ENCODE peak calls at places on chromosomes 5 and 9, in seven cellular contexts. One of them, this sample, is unnamed.

GRCh38 chr9:126533911-126534300 is 79.8 kb upstream of the LMX1B start:
- DNase-seq in lower lobe of right lung: peak
- DNase-seq in AG04449: no peak
- DNase-seq in fibroblast of pulmonary artery: no peak
- DNase-seq in mucosa of descending colon: no peak
- DNase-seq in foreskin fibroblast: no peak
- DNase-seq in GM12878: no peak
- DNase-seq in this sample: no peak

GRCh38 chr9:91431485-91431884 is 7.9 kb upstream of the NFIL3 start:
- DNase-seq in lower lobe of right lung: no peak
- DNase-seq in foreskin fibroblast: no peak
- DNase-seq in fibroblast of pulmonary artery: no peak
- DNase-seq in AG04449: no peak
- DNase-seq in GM12878: no peak
- DNase-seq in mucosa of descending colon: no peak
- DNase-seq in this sample: no peak

GRCh38 chr9:12718482-12719026 is 25.4 kb downstream of the TYRP1 start:
- DNase-seq in mucosa of descending colon: no peak
- DNase-seq in fibroblast of pulmonary artery: peak
- DNase-seq in AG04449: peak
- DNase-seq in lower lobe of right lung: no peak
- DNase-seq in GM12878: no peak
- DNase-seq in foreskin fibroblast: peak
- DNase-seq in this sample: no peak

GRCh38 chr5:155189981-155190380 is 176.4 kb downstream of the KIF4B start:
- DNase-seq in mucosa of descending colon: no peak
- DNase-seq in fibroblast of pulmonary artery: no peak
- DNase-seq in foreskin fibroblast: no peak
- DNase-seq in AG04449: no peak
- DNase-seq in GM12878: no peak
- DNase-seq in lower lobe of right lung: no peak
- DNase-seq in this sample: no peak

GRCh38 chr9:16335788-16336580 is 534.5 kb downstream of the BNC2 start:
- DNase-seq in fibroblast of pulmonary artery: peak
- DNase-seq in AG04449: peak
- DNase-seq in lower lobe of right lung: no peak
- DNase-seq in foreskin fibroblast: peak
- DNase-seq in mucosa of descending colon: no peak
- DNase-seq in GM12878: no peak
- DNase-seq in this sample: peak

GRCh38 chr9:94084314-94084713 is at the start of gene PTPDC1:
- DNase-seq in mucosa of descending colon: no peak
- DNase-seq in foreskin fibroblast: peak
- DNase-seq in lower lobe of right lung: no peak
- DNase-seq in fibroblast of pulmonary artery: peak
- DNase-seq in GM12878: no peak
- DNase-seq in AG04449: peak
- DNase-seq in this sample: no peak

GRCh38 chr9:111715471-111715870 is 54.1 kb downstream of the GNG10 start:
- DNase-seq in GM12878: no peak
- DNase-seq in lower lobe of right lung: no peak
- DNase-seq in AG04449: no peak
- DNase-seq in mucosa of descending colon: no peak
- DNase-seq in fibroblast of pulmonary artery: no peak
- DNase-seq in foreskin fibroblast: no peak
- DNase-seq in this sample: no peak

GRCh38 chr5:134406390-134406789 is 5.3 kb downstream of the CDKN2AIPNL start:
- DNase-seq in foreskin fibroblast: peak
- DNase-seq in mucosa of descending colon: no peak
- DNase-seq in AG04449: no peak
- DNase-seq in lower lobe of right lung: no peak
- DNase-seq in fibroblast of pulmonary artery: no peak
- DNase-seq in GM12878: no peak
- DNase-seq in this sample: no peak

GRCh38 chr9:96867282-96867814 is 13.0 kb upstream of the ZNF782 start:
- DNase-seq in lower lobe of right lung: no peak
- DNase-seq in GM12878: no peak
- DNase-seq in mucosa of descending colon: no peak
- DNase-seq in fibroblast of pulmonary artery: no peak
- DNase-seq in AG04449: no peak
- DNase-seq in foreskin fibroblast: no peak
- DNase-seq in this sample: no peak

GRCh38 chr9:109520475-109521132 is 22.5 kb upstream of the PTPN3 start:
- DNase-seq in foreskin fibroblast: peak
- DNase-seq in lower lobe of right lung: no peak
- DNase-seq in AG04449: no peak
- DNase-seq in mucosa of descending colon: no peak
- DNase-seq in GM12878: peak
- DNase-seq in fibroblast of pulmonary artery: peak
- DNase-seq in this sample: no peak

GRCh38 chr5:19370655-19371386 is 617.2 kb downstream of the CDH18 start:
- DNase-seq in AG04449: no peak
- DNase-seq in fibroblast of pulmonary artery: no peak
- DNase-seq in GM12878: no peak
- DNase-seq in foreskin fibroblast: no peak
- DNase-seq in mucosa of descending colon: no peak
- DNase-seq in lower lobe of right lung: no peak
- DNase-seq in this sample: no peak

GRCh38 chr5:28165116-28165515 is 1126.7 kb upstream of the CDH9 start:
- DNase-seq in GM12878: no peak
- DNase-seq in foreskin fibroblast: no peak
- DNase-seq in fibroblast of pulmonary artery: peak
- DNase-seq in mucosa of descending colon: no peak
- DNase-seq in AG04449: no peak
- DNase-seq in lower lobe of right lung: no peak
- DNase-seq in this sample: no peak

GRCh38 chr5:38453921-38454320 is 102.5 kb downstream of the LIFR start:
- DNase-seq in fibroblast of pulmonary artery: no peak
- DNase-seq in AG04449: no peak
- DNase-seq in mucosa of descending colon: no peak
- DNase-seq in foreskin fibroblast: no peak
- DNase-seq in GM12878: no peak
- DNase-seq in lower lobe of right lung: no peak
- DNase-seq in this sample: no peak

GRCh38 chr5:133247881-133248642 is 196.2 kb downstream of the HSPA4 start:
- DNase-seq in foreskin fibroblast: no peak
- DNase-seq in fibroblast of pulmonary artery: peak
- DNase-seq in lower lobe of right lung: peak
- DNase-seq in AG04449: no peak
- DNase-seq in GM12878: no peak
- DNase-seq in mucosa of descending colon: no peak
- DNase-seq in this sample: no peak

GRCh38 chr5:180802325-180803180 is at the start of gene MGAT1:
- DNase-seq in GM12878: no peak
- DNase-seq in AG04449: no peak
- DNase-seq in foreskin fibroblast: peak
- DNase-seq in fibroblast of pulmonary artery: peak
- DNase-seq in lower lobe of right lung: peak
- DNase-seq in mucosa of descending colon: peak
- DNase-seq in this sample: peak
- TF ChIP-seq CTCF in GM12878: no peak
- TF ChIP-seq CTCF in AG04449: no peak
- TF ChIP-seq CTCF in foreskin fibroblast: no peak
- TF ChIP-seq CTCF in fibroblast of pulmonary artery: no peak
- TF ChIP-seq CTCF in lower lobe of right lung: no peak
- TF ChIP-seq CTCF in mucosa of descending colon: no peak
- TF ChIP-seq CTCF in this sample: no peak

GRCh38 chr5:58299266-58299665 is 160.6 kb downstream of the PLK2 start:
- DNase-seq in lower lobe of right lung: no peak
- DNase-seq in AG04449: no peak
- DNase-seq in fibroblast of pulmonary artery: no peak
- DNase-seq in mucosa of descending colon: no peak
- DNase-seq in foreskin fibroblast: no peak
- DNase-seq in GM12878: no peak
- DNase-seq in this sample: no peak

GRCh38 chr5:58300346-58300745 is 159.5 kb downstream of the PLK2 start:
- DNase-seq in fibroblast of pulmonary artery: no peak
- DNase-seq in AG04449: no peak
- DNase-seq in lower lobe of right lung: no peak
- DNase-seq in GM12878: no peak
- DNase-seq in foreskin fibroblast: no peak
- DNase-seq in mucosa of descending colon: no peak
- DNase-seq in this sample: no peak

DNA sequence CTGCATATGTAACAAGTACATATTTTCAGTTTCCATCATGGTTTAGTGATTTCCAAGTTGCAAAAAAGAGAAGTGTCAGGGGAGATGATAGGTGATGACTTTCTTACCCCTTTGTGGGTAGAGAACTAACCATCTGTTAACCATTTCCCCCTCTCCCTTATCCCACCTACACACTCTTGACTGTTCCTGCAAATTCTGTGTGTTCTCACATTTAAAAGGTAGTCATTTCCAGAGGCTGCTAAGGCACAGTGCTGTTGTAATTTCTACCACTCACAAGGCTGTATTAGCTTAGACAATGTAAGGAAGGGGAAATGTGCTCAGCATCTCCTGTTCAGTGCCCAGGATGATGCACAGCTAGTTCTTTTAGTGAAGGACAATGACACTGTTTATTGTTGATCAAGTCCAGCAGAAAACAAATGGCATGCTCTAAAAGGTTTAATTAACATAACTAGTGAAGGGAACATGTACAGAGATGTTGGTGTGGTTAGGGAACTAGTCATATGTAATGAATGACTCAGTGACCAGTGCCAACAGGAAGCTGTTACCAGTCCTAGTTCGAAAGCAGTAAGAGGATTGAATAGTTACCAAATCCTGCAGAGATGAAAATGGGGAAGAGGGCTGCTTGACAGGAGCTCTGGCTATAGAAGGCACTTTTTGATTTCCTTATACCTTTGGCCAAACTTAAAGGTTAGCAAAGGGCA is 165.1 kb downstream of the PLK2 start:
- DNase-seq in fibroblast of pulmonary artery: peak
- DNase-seq in lower lobe of right lung: no peak
- DNase-seq in GM12878: peak
- DNase-seq in mucosa of descending colon: no peak
- DNase-seq in AG04449: no peak
- DNase-seq in foreskin fibroblast: peak
- DNase-seq in this sample: no peak
- TF ChIP-seq CTCF in fibroblast of pulmonary artery: no peak
- TF ChIP-seq CTCF in lower lobe of right lung: no peak
- TF ChIP-seq CTCF in GM12878: no peak
- TF ChIP-seq CTCF in mucosa of descending colon: no peak
- TF ChIP-seq CTCF in AG04449: no peak
- TF ChIP-seq CTCF in foreskin fibroblast: no peak
- TF ChIP-seq CTCF in this sample: no peak

GRCh38 chr9:120612218-120612617 is 32.3 kb upstream of the CDK5RAP2 start:
- DNase-seq in GM12878: no peak
- DNase-seq in mucosa of descending colon: no peak
- DNase-seq in foreskin fibroblast: no peak
- DNase-seq in fibroblast of pulmonary artery: peak
- DNase-seq in lower lobe of right lung: no peak
- DNase-seq in AG04449: no peak
- DNase-seq in this sample: no peak
- TF ChIP-seq CTCF in GM12878: peak
- TF ChIP-seq CTCF in mucosa of descending colon: no peak
- TF ChIP-seq CTCF in foreskin fibroblast: peak
- TF ChIP-seq CTCF in fibroblast of pulmonary artery: peak
- TF ChIP-seq CTCF in lower lobe of right lung: no peak
- TF ChIP-seq CTCF in AG04449: peak
- TF ChIP-seq CTCF in this sample: no peak

GRCh38 chr5:150075806-150076205 is 10.5 kb downstream of the CSF1R start:
- DNase-seq in AG04449: no peak
- DNase-seq in foreskin fibroblast: no peak
- DNase-seq in lower lobe of right lung: no peak
- DNase-seq in mucosa of descending colon: peak
- DNase-seq in GM12878: no peak
- DNase-seq in fibroblast of pulmonary artery: no peak
- DNase-seq in this sample: no peak
- TF ChIP-seq CTCF in AG04449: no peak
- TF ChIP-seq CTCF in foreskin fibroblast: no peak
- TF ChIP-seq CTCF in lower lobe of right lung: no peak
- TF ChIP-seq CTCF in mucosa of descending colon: no peak
- TF ChIP-seq CTCF in GM12878: no peak
- TF ChIP-seq CTCF in fibroblast of pulmonary artery: peak
- TF ChIP-seq CTCF in this sample: no peak

DNA sequence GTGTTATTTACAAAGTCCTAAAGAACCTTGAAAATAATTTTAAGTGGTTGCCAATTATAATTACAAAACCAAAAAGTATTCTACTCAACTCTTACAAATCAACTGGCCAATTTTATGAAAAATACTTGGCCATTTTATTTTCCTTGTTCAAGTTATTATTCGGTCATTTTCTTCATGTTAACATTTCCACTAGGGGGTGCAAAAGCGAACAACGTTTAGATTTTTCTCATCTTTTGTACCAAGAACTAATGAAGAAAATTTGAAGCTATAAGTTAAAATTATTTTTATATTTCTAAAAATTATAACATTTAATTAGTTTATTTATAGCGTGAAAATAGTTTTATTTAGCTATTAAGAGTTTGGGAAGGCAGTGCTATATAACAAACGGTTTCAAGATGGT is 1453.3 kb downstream of the MAT2B start:
- DNase-seq in GM12878: no peak
- DNase-seq in AG04449: no peak
- DNase-seq in foreskin fibroblast: no peak
- DNase-seq in mucosa of descending colon: no peak
- DNase-seq in lower lobe of right lung: no peak
- DNase-seq in fibroblast of pulmonary artery: no peak
- DNase-seq in this sample: no peak
- TF ChIP-seq CTCF in GM12878: no peak
- TF ChIP-seq CTCF in AG04449: no peak
- TF ChIP-seq CTCF in foreskin fibroblast: no peak
- TF ChIP-seq CTCF in mucosa of descending colon: no peak
- TF ChIP-seq CTCF in lower lobe of right lung: no peak
- TF ChIP-seq CTCF in fibroblast of pulmonary artery: no peak
- TF ChIP-seq CTCF in this sample: no peak

DNA sequence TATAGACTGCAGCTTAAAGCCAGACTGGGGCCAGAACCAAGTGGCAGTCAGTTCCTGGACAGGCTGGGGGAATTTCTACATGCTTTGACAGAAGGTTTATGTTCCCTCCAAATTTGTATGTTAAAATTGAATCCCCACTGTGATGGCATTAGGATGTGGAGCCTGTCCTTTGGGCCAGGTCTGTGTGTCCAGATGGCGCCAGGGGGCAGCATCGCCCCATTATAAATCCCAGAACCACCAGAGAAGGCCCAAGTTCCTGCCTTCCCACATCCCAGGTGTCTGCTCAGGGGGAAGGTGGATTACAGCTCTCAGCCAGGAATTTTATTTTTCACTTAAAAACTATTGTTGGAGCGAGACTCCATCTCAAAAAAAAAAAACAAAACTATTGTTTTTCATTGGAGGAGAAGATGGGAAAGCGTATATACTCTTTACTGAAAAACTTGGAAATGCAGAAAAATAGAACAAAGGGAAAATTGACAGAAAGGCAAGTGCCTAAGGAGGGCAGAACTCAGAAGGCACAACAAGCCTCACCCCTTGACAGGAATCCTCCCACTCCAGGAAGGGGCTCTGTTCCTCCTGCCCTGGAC is 5.0 kb downstream of the IL3 start:
- DNase-seq in fibroblast of pulmonary artery: peak
- DNase-seq in foreskin fibroblast: peak
- DNase-seq in mucosa of descending colon: no peak
- DNase-seq in GM12878: peak
- DNase-seq in AG04449: no peak
- DNase-seq in lower lobe of right lung: peak
- DNase-seq in this sample: peak
- TF ChIP-seq CTCF in fibroblast of pulmonary artery: peak
- TF ChIP-seq CTCF in foreskin fibroblast: peak
- TF ChIP-seq CTCF in mucosa of descending colon: no peak
- TF ChIP-seq CTCF in GM12878: peak
- TF ChIP-seq CTCF in AG04449: peak
- TF ChIP-seq CTCF in lower lobe of right lung: peak
- TF ChIP-seq CTCF in this sample: no peak